ENCODE peak calls at places on chromosomes 3 and 15, in six cellular contexts. One of them, this sample, is unnamed.

GRCh38 chr3:183577336-183577735 is 21.8 kb upstream of the KLHL6 start:
- DNase-seq in body of pancreas: no peak
- DNase-seq in A549: no peak
- DNase-seq in pancreas: no peak
- DNase-seq in naive thymus-derived CD4-positive, alpha-beta T cell: no peak
- DNase-seq in Peyer's patch: no peak
- DNase-seq in this sample: no peak

GRCh38 chr15:22956257-22956979 is 23.8 kb downstream of the CYFIP1 start:
- DNase-seq in body of pancreas: no peak
- DNase-seq in A549: no peak
- DNase-seq in pancreas: no peak
- DNase-seq in naive thymus-derived CD4-positive, alpha-beta T cell: no peak
- DNase-seq in Peyer's patch: no peak
- DNase-seq in this sample: no peak

GRCh38 chr3:12644297-12644937 is 19.5 kb downstream of the RAF1 start:
- DNase-seq in body of pancreas: no peak
- DNase-seq in A549: no peak
- DNase-seq in pancreas: no peak
- DNase-seq in naive thymus-derived CD4-positive, alpha-beta T cell: no peak
- DNase-seq in Peyer's patch: no peak
- DNase-seq in this sample: no peak

GRCh38 chr15:69974321-69974720 is 123.4 kb downstream of the TLE3 start:
- DNase-seq in body of pancreas: no peak
- DNase-seq in A549: no peak
- DNase-seq in pancreas: no peak
- DNase-seq in naive thymus-derived CD4-positive, alpha-beta T cell: no peak
- DNase-seq in Peyer's patch: no peak
- DNase-seq in this sample: no peak

GRCh38 chr3:174158674-174159073 is 700.5 kb upstream of the NAALADL2 start:
- DNase-seq in body of pancreas: no peak
- DNase-seq in A549: no peak
- DNase-seq in pancreas: no peak
- DNase-seq in naive thymus-derived CD4-positive, alpha-beta T cell: no peak
- DNase-seq in Peyer's patch: no peak
- DNase-seq in this sample: no peak

GRCh38 chr3:193868590-193868989 is 267.4 kb upstream of the HES1 start:
- DNase-seq in body of pancreas: no peak
- DNase-seq in A549: no peak
- DNase-seq in pancreas: no peak
- DNase-seq in naive thymus-derived CD4-positive, alpha-beta T cell: no peak
- DNase-seq in Peyer's patch: no peak
- DNase-seq in this sample: no peak

GRCh38 chr3:33144433-33144832 is 30.6 kb downstream of the CRTAP start:
- DNase-seq in body of pancreas: no peak
- DNase-seq in A549: peak
- DNase-seq in pancreas: no peak
- DNase-seq in naive thymus-derived CD4-positive, alpha-beta T cell: no peak
- DNase-seq in Peyer's patch: no peak
- DNase-seq in this sample: no peak

GRCh38 chr3:36524560-36524959 is 144.3 kb downstream of the STAC start:
- DNase-seq in body of pancreas: no peak
- DNase-seq in A549: no peak
- DNase-seq in pancreas: no peak
- DNase-seq in naive thymus-derived CD4-positive, alpha-beta T cell: no peak
- DNase-seq in Peyer's patch: no peak
- DNase-seq in this sample: no peak

GRCh38 chr3:50095352-50095998 is 6.8 kb downstream of the RBM5 start:
- DNase-seq in body of pancreas: no peak
- DNase-seq in A549: no peak
- DNase-seq in pancreas: no peak
- DNase-seq in naive thymus-derived CD4-positive, alpha-beta T cell: no peak
- DNase-seq in Peyer's patch: peak
- DNase-seq in this sample: no peak

GRCh38 chr3:64300790-64301423 is 75.6 kb upstream of the PRICKLE2 start:
- DNase-seq in body of pancreas: no peak
- DNase-seq in A549: no peak
- DNase-seq in pancreas: no peak
- DNase-seq in naive thymus-derived CD4-positive, alpha-beta T cell: no peak
- DNase-seq in Peyer's patch: no peak
- DNase-seq in this sample: no peak

GRCh38 chr15:58805095-58805494 is 34.0 kb downstream of the MINDY2 start:
- DNase-seq in body of pancreas: no peak
- DNase-seq in A549: no peak
- DNase-seq in pancreas: no peak
- DNase-seq in naive thymus-derived CD4-positive, alpha-beta T cell: no peak
- DNase-seq in Peyer's patch: no peak
- DNase-seq in this sample: no peak

GRCh38 chr3:177037241-177037640 is 160.0 kb downstream of the TBL1XR1 start:
- DNase-seq in body of pancreas: no peak
- DNase-seq in A549: no peak
- DNase-seq in pancreas: no peak
- DNase-seq in naive thymus-derived CD4-positive, alpha-beta T cell: no peak
- DNase-seq in Peyer's patch: no peak
- DNase-seq in this sample: no peak

GRCh38 chr3:196641278-196642058 is 2.0 kb downstream of the NRROS start:
- DNase-seq in body of pancreas: no peak
- DNase-seq in A549: no peak
- DNase-seq in pancreas: no peak
- DNase-seq in naive thymus-derived CD4-positive, alpha-beta T cell: no peak
- DNase-seq in Peyer's patch: no peak
- DNase-seq in this sample: no peak

GRCh38 chr3:196636369-196637349 is 2.8 kb upstream of the NRROS start:
- DNase-seq in body of pancreas: no peak
- DNase-seq in A549: no peak
- DNase-seq in pancreas: no peak
- DNase-seq in naive thymus-derived CD4-positive, alpha-beta T cell: no peak
- DNase-seq in Peyer's patch: peak
- DNase-seq in this sample: no peak

GRCh38 chr3:196640501-196640968 is 1.0 kb downstream of the NRROS start:
- DNase-seq in body of pancreas: no peak
- DNase-seq in A549: no peak
- DNase-seq in pancreas: no peak
- DNase-seq in naive thymus-derived CD4-positive, alpha-beta T cell: no peak
- DNase-seq in Peyer's patch: no peak
- DNase-seq in this sample: no peak

GRCh38 chr3:196638922-196639516 is 475 bp upstream of the NRROS start:
- DNase-seq in body of pancreas: no peak
- DNase-seq in A549: no peak
- DNase-seq in pancreas: no peak
- DNase-seq in naive thymus-derived CD4-positive, alpha-beta T cell: peak
- DNase-seq in Peyer's patch: no peak
- DNase-seq in this sample: no peak

DNA sequence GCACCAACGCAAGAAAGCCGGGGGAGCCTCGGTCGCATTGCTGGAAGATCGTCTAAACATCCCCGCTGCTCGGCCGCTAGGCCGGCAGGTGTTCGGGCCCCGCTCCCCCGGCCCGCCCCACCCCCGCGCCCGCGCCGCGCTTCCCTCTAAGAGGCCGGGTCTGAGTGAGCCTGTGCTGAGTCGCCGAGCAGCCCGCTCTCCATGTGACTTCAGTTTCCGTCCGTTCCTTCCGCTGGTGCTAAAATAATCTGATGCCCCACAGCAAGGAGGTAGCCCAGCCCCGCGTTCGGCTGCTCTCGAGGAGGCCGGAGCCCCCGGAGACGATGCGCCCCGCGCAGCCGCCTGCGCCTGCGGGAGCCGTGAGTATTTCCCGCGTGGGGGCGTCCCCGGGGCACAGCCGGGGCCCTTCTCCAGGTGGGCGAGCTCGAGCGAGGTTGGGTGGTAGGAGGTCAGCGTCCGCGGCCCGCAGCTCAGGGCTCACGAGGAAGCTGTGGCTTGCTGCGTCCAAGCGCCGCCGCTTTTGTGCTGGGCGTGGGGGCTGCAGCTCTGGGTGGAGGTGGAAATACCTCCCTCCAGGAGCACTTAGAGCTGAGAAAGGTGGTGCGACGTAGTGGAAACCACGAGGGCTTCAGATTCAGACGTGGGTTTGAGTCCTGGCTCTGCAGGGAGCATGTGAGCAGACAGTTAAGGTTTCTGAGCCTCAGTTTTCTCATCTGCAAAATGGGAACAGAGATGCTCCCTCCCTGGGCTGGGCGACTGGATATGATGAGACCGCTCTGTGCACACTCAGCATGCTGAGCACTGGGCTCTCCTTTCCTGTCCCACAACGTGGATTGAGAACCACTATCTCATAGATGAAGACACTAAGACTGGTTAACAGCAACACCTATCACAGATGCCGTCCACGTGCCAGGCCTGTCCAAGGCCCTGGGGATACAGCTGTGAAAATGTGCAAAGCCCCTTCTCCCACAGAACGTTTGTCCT is at the start of gene NRROS:
- DNase-seq in body of pancreas: peak
- DNase-seq in A549: no peak
- DNase-seq in pancreas: no peak
- DNase-seq in naive thymus-derived CD4-positive, alpha-beta T cell: peak
- DNase-seq in Peyer's patch: peak
- DNase-seq in this sample: peak
- H3K27ac ChIP-seq in body of pancreas: peak
- H3K27ac ChIP-seq in A549: no peak
- H3K27ac ChIP-seq in pancreas: no peak
- H3K27ac ChIP-seq in naive thymus-derived CD4-positive, alpha-beta T cell: peak
- H3K27ac ChIP-seq in Peyer's patch: peak
- H3K27ac ChIP-seq in this sample: no peak

GRCh38 chr3:39531681-39532080 is 64.2 kb downstream of the MOBP start:
- DNase-seq in body of pancreas: peak
- DNase-seq in A549: peak
- DNase-seq in pancreas: no peak
- DNase-seq in naive thymus-derived CD4-positive, alpha-beta T cell: no peak
- DNase-seq in Peyer's patch: no peak
- DNase-seq in this sample: no peak
- H3K27ac ChIP-seq in body of pancreas: no peak
- H3K27ac ChIP-seq in A549: no peak
- H3K27ac ChIP-seq in pancreas: no peak
- H3K27ac ChIP-seq in naive thymus-derived CD4-positive, alpha-beta T cell: no peak
- H3K27ac ChIP-seq in Peyer's patch: no peak
- H3K27ac ChIP-seq in this sample: no peak

DNA sequence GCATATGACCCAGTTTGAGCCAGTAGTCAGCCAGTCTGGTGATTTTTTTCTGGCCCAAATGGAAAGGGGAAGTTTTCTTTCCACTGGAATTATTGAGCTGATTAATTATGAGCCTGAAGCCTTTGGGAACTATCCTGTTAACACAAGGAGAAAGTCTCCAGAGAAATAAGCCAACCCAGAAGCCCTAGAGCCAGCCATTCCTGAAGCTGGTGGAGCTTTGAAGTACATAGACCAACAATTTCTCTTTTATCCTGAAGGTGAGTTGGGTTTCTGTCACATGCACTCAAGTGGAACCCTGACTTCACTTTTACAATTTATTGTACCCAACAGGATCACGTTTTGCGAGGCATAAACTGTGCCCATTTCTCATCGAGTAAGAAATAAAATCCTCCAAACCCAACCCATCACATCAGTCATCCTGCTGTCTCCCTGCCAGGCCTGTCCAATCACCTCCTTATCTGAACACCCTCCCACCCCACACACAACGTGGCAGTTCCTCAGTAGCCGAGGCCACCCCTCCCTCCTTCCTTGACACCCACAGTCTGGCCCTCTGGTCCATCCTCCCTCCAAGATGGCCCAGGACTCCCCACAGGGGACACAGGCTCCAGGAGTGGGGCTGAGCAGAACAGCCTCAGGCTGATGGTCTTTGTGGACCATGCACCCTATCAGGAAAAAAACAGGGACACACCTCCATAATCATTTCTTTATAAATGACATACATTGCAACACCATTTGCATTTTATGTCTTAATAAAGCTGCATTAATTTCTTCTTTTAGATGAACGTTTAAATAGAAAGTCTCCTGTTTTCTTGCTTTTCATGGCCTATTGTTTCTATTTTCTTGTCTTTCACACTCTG is 55.7 kb upstream of the GATA2 start:
- DNase-seq in body of pancreas: no peak
- DNase-seq in A549: no peak
- DNase-seq in pancreas: no peak
- DNase-seq in naive thymus-derived CD4-positive, alpha-beta T cell: no peak
- DNase-seq in Peyer's patch: no peak
- DNase-seq in this sample: no peak
- H3K27ac ChIP-seq in body of pancreas: no peak
- H3K27ac ChIP-seq in A549: no peak
- H3K27ac ChIP-seq in pancreas: no peak
- H3K27ac ChIP-seq in naive thymus-derived CD4-positive, alpha-beta T cell: no peak
- H3K27ac ChIP-seq in Peyer's patch: no peak
- H3K27ac ChIP-seq in this sample: no peak

DNA sequence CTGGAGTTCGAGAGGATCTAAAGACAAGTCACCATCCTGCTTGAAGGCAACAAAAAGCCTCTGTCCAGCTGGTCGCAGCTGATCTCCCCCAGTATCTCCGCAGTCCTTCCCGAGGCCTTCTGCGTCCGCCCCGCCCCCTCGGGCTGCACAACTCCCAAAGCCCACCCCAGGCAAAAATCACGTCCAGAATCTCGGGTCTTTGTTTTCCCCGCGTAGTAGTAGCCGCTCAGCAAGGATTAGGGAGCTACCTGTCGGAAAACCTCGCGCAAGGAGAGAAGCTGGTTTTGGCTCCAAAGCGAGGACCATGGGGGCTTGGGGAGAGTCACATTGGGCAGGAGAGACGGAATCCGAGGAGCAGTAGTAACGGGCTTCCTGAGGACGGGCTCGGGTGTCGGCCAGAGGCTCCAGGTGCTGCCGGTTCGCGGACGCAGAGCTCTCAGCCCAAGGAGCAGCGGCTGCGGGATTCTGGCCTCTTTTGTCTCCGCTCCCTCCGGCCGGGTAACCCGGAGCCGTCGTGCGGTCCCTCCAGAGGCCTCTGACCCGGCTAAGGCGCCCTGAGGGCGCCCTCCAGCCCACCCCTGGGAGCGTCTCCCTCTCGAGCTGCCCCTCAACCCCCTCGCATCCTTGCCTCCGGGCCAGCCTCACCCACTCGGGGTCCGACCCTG is 401 bp downstream of the ZSCAN29 start:
- DNase-seq in body of pancreas: peak
- DNase-seq in A549: no peak
- DNase-seq in pancreas: no peak
- DNase-seq in naive thymus-derived CD4-positive, alpha-beta T cell: peak
- DNase-seq in Peyer's patch: no peak
- DNase-seq in this sample: peak
- H3K27ac ChIP-seq in body of pancreas: peak
- H3K27ac ChIP-seq in A549: peak
- H3K27ac ChIP-seq in pancreas: peak
- H3K27ac ChIP-seq in naive thymus-derived CD4-positive, alpha-beta T cell: peak
- H3K27ac ChIP-seq in Peyer's patch: peak
- H3K27ac ChIP-seq in this sample: peak

This sample was measured in neuronal stem cell.